ENCODE peak calls at places on chromosomes 7 and 10, in six cellular contexts. E, L, Q, I, M and Y are unnamed samples.

GRCh38 chr10:89278034-89278535 is 23.8 kb upstream of the IFIT2 start:
- DNase-seq in I (peak; percentile 55), M (no peak), L (peak; percentile 91), E (no peak), Q (no peak), Y (no peak)

GRCh38 chr7:24049296-24049695 is 234.7 kb upstream of the NPY start:
- DNase-seq in Q (no peak), M (no peak), I (no peak), L (peak; percentile 72), E (no peak), Y (no peak)

GRCh38 chr10:65083222-65083621 is 1562.0 kb downstream of the REEP3 start:
- DNase-seq in L (no peak), M (no peak), E (no peak), Q (no peak), I (no peak), Y (no peak)

GRCh38 chr10:110600487-110601101 is 33.1 kb downstream of the SMC3 start:
- DNase-seq in M (no peak), Q (peak; percentile 90), I (peak; percentile 23), E (no peak), L (peak; percentile 35), Y (peak; percentile 88)

GRCh38 chr10:8874972-8875371 is 820.5 kb downstream of the GATA3 start:
- DNase-seq in M (no peak), Q (no peak), E (no peak), L (peak; percentile 8), I (no peak), Y (no peak)

GRCh38 chr7:46285856-46286255 is 364.8 kb upstream of the IGFBP3 start:
- DNase-seq in M (no peak), I (no peak), Q (no peak), E (no peak), L (no peak), Y (no peak)

GRCh38 chr7:22879718-22880306 is 57.2 kb upstream of the TOMM7 start:
- DNase-seq in L (no peak), I (no peak), Q (peak; percentile 27), M (no peak), E (no peak), Y (no peak)

GRCh38 chr10:102384606-102385429 is 10.7 kb upstream of the NFKB2 start:
- DNase-seq in L (no peak), I (no peak), E (no peak), Q (no peak), M (no peak), Y (no peak)

GRCh38 chr7:25221009-25221408 is 7.3 kb downstream of the NPVF start:
- DNase-seq in E (no peak), I (no peak), L (no peak), M (no peak), Q (no peak), Y (no peak)

GRCh38 chr7:83468251-83468739 is 180.6 kb downstream of the SEMA3E start:
- DNase-seq in E (no peak), Q (peak; percentile 68), M (no peak), L (peak; percentile 98), I (peak; percentile 77), Y (no peak)

GRCh38 chr10:2851544-2851943 is 215.8 kb upstream of the PFKP start:
- DNase-seq in Q (no peak), E (no peak), M (no peak), L (no peak), I (no peak), Y (peak; percentile 94)